ENCODE peak calls at places on chromosomes 11 and 22, in nine cellular contexts. Z is sigmoid colon, L is cardiac muscle cell, N is kidney, M is prostate gland, O is right atrium auricular region, H is BE2C, P is GM23248, G is fibroblast of lung. F is an unnamed sample. For H3K4me1, the result is how much of the 10 kb centered on the place peaks cover.

GRCh38 chr11:120512727-120513435 is 1.3 kb downstream of the GRIK4 start:
- DNase-seq in P (no peak), M (no peak), L (no peak), O (no peak), Z (no peak), N (no peak), H (no peak), G (no peak), F (no peak)

GRCh38 chr22:32827061-32827602 is 25.6 kb downstream of the TIMP3 start:
- DNase-seq in L (no peak), N (no peak), O (no peak), H (no peak), M (peak), P (no peak), G (no peak), Z (peak), F (no peak)

GRCh38 chr11:113618360-113618759 is 87.7 kb downstream of the TMPRSS5 start:
- DNase-seq in O (no peak), H (no peak), M (no peak), Z (no peak), G (peak), N (no peak), L (no peak), P (peak), F (no peak)

GRCh38 chr11:680476-680875 is 14.5 kb downstream of the DEAF1 start:
- DNase-seq in H (no peak), P (no peak), N (no peak), G (no peak), Z (no peak), L (no peak), M (no peak), O (no peak), F (no peak)

GRCh38 chr11:96337541-96338530 is 5.2 kb downstream of the MAML2 start:
- DNase-seq in G (peak), O (no peak), Z (no peak), N (no peak), M (no peak), H (no peak), P (peak), L (peak), F (peak)

GRCh38 chr11:128501576-128502549 is 85.5 kb downstream of the ETS1 start:
- DNase-seq in N (no peak), H (no peak), Z (no peak), L (no peak), P (peak), G (peak), O (no peak), M (no peak), F (no peak)

GRCh38 chr11:73240190-73240781 is 22.2 kb downstream of the P2RY2 start:
- DNase-seq in O (peak), M (no peak), Z (peak), H (no peak), N (peak), L (peak), G (peak), P (peak), F (peak)

GRCh38 chr11:121754603-121755002 is 301.8 kb upstream of the SORL1-AS1 start:
- DNase-seq in N (no peak), H (no peak), O (no peak), M (no peak), L (no peak), P (no peak), Z (peak), G (no peak), F (no peak)

GRCh38 chr11:116537121-116537520 is 235.7 kb downstream of the BUD13 start:
- DNase-seq in L (no peak), H (no peak), P (no peak), G (no peak), O (no peak), M (no peak), N (no peak), Z (peak), F (no peak)

GRCh38 chr11:116539211-116539610 is 233.6 kb downstream of the BUD13 start:
- DNase-seq in P (no peak), N (no peak), G (no peak), Z (peak), M (no peak), L (no peak), O (no peak), H (no peak), F (no peak)

GRCh38 chr11:116535954-116536353 is 236.8 kb downstream of the BUD13 start:
- DNase-seq in Z (peak), L (no peak), M (no peak), O (no peak), G (no peak), H (no peak), N (no peak), P (no peak), F (no peak)

GRCh38 chr11:116536416-116536815 is 236.4 kb downstream of the BUD13 start:
- DNase-seq in H (no peak), L (no peak), N (no peak), M (no peak), O (no peak), P (no peak), Z (peak), G (no peak), F (peak)

DNA sequence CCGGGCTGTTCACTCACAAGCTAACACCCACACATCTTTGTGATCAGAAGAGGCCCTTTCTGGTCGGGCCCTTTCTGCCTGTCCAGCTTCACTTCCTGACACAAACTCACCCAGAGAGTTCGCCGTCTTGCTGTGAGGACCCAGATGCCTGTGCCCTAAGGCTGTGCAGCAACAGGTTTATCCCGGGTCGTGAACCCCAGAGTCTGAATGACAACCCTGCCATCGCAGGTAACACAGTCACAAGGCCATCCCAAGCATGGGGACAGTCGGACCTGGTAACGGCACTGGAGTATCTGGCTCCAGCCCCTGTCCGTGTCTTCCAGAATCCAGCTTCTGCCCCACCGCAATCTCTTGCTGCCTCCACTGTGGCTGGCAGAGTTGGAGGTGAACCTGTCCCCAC is 235.1 kb downstream of the BUD13 start:
- DNase-seq in O (no peak), H (no peak), L (no peak), N (no peak), Z (peak), P (no peak), G (no peak), M (no peak), F (no peak)
- H3K4me1 ChIP-seq in O (under half), H (under half), L (under half), N (under half), Z (under half), P (under half), G (under half), M (under half), F (under half)

GRCh38 chr11:7967097-7967496 is 1.9 kb upstream of the NLRP10 start:
- DNase-seq in P (no peak), Z (no peak), O (no peak), L (no peak), H (no peak), N (no peak), G (peak), M (no peak), F (no peak)

GRCh38 chr11:7969756-7970646 is 4.8 kb upstream of the NLRP10 start:
- DNase-seq in H (no peak), O (no peak), L (no peak), N (no peak), M (no peak), Z (no peak), G (peak), P (no peak), F (no peak)

GRCh38 chr11:7965386-7965785 is at the start of gene NLRP10:
- DNase-seq in P (peak), Z (no peak), O (no peak), G (peak), N (no peak), H (no peak), L (no peak), M (no peak), F (no peak)

GRCh38 chr11:7968686-7969085 is 3.4 kb upstream of the NLRP10 start:
- DNase-seq in Z (no peak), P (peak), G (peak), O (no peak), H (no peak), L (no peak), M (no peak), N (no peak), F (no peak)

GRCh38 chr11:7967826-7968225 is 2.6 kb upstream of the NLRP10 start:
- DNase-seq in H (no peak), P (peak), O (no peak), N (no peak), G (peak), L (no peak), M (no peak), Z (no peak), F (no peak)
- H3K4me1 ChIP-seq in H (under half), P (half or more), O (under half), N (under half), G (under half), L (under half), M (under half), Z (under half), F (under half)

DNA sequence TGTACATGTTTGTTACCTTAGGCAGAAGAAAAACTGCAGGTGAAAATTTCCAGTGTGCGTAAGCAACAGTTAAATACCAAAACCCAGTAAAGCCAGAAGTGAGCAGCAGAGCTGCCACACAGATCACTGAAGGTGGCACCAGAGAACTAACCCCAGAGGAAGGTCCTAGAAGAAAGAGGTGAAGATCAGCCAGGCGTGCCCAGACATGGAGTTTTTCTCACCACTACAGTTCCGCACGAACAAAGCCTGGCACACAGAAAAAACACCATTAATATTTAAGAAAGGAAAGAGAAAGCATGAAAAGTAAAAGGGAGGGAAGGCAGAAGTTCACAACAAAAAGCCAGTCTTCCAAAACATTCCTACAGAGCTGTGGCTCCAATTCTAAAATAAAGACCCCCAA is 60.7 kb downstream of the STK33 start:
- DNase-seq in L (no peak), P (no peak), G (no peak), M (no peak), N (no peak), O (no peak), H (no peak), Z (no peak), F (no peak)
- H3K4me1 ChIP-seq in L (under half), P (under half), G (under half), M (under half), N (under half), O (under half), H (under half), Z (under half), F (under half)

DNA sequence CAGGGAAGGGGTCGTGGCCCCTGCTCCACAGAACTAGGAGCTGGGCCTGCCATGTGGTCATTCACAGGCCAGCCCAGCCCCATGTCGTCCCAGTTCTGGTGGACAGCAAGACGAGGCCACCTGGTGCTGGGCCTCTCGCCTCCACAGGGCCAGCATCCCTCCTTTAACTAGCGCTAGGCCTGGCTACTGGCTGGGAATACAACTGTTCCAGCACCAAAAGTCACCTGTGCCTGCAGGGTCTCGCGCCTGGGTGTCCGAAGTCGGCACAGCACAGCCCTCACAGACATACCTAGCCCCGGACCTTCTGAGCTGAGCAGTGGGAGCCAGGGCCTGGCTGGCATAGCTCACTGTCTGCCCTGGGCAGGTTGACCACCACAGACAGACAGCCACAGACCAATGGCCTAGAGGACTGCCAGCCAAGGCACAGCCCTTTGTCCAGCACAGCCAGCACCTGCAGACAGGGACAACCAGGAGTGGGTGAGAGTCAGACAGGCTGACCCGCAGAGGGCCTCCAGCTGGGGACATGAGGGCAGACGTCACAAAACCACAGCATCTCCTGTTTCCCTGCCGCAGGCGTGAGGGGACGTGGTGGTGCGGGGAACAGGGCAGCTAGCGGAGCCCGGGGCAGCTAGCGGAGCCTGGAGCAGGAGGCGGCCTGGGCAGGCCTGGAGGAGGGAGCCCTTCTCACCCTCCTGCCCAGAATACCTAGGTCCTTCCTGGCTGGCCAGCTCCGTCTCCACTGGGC is 27.2 kb upstream of the TH start:
- DNase-seq in P (no peak), G (no peak), L (no peak), O (no peak), H (no peak), M (no peak), N (peak), Z (no peak), F (no peak)
- H3K4me1 ChIP-seq in P (under half), G (under half), L (under half), O (under half), H (under half), M (under half), N (under half), Z (under half), F (under half)

GRCh38 chr11:33861366-33861765 is 30.5 kb downstream of the LMO2 start:
- DNase-seq in N (no peak), P (no peak), Z (no peak), L (no peak), G (no peak), O (no peak), M (no peak), H (no peak), F (no peak)

GRCh38 chr11:33859306-33859705 is 32.6 kb downstream of the LMO2 start:
- DNase-seq in P (no peak), Z (no peak), H (no peak), G (no peak), L (no peak), M (no peak), N (no peak), O (no peak), F (no peak)

GRCh38 chr11:33860926-33861325 is 30.9 kb downstream of the LMO2 start:
- DNase-seq in G (no peak), M (peak), Z (no peak), N (no peak), P (no peak), H (no peak), L (no peak), O (no peak), F (no peak)

GRCh38 chr11:33861911-33862310 is 30.0 kb downstream of the LMO2 start:
- DNase-seq in P (no peak), G (no peak), N (no peak), L (no peak), O (no peak), Z (no peak), M (no peak), H (no peak), F (no peak)

GRCh38 chr11:33857924-33858323 is 34.0 kb downstream of the LMO2 start:
- DNase-seq in N (peak), L (peak), H (peak), O (peak), M (peak), G (peak), P (peak), Z (peak), F (peak)
- H3K4me1 ChIP-seq in N (under half), L (under half), H (under half), O (under half), M (under half), G (under half), P (under half), Z (under half), F (under half)

DNA sequence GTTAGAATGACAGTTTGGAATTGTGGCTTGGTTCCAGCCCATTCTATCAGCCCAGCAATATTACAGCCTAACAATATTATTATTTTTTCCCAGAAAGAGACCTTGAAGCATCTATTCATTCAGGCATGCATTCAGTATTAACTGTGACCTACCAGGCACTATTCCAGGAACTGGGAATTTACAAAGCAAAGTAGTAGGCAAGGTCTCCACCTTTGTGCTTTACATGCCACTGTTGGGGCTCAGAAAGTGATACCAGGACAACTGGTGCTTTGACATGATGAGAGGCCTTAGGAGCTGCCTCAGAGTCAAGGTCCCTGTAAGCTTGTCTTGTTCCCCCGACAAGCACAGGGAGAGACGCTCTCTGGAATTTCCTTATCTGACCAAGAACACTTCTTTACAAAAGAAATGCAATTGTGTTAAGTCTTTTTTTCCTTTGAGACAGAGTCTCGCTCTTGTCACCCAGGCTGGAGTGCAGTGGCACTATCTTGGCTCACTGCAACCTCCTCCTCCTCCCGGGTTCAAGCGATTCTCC is 2.3 kb upstream of the HMOX1 start:
- DNase-seq in G (no peak), O (no peak), H (no peak), P (no peak), Z (no peak), M (no peak), L (no peak), N (no peak), F (no peak)
- H3K4me1 ChIP-seq in G (under half), O (under half), H (under half), P (under half), Z (under half), M (under half), L (under half), N (under half), F (under half)